ENCODE peak calls at places on chromosomes 7 and 10, in five cellular contexts. O is type B pancreatic cell, J is neural progenitor cell, B is cardiac fibroblast, Z is stomach. X is an unnamed sample.

GRCh38 chr10:77490915-77491314 is 146.7 kb downstream of the KCNMA1 start:
- DNase-seq in Z (no peak), J (no peak), O (no peak), B (no peak), X (no peak)

GRCh38 chr7:101986335-101986734 is 168.9 kb downstream of the CUX1 start:
- DNase-seq in B (peak), J (peak), Z (no peak), O (no peak), X (no peak)

GRCh38 chr7:7188091-7188490 is 5.7 kb downstream of the C1GALT1 start:
- DNase-seq in B (no peak), O (no peak), J (no peak), Z (no peak), X (no peak)

GRCh38 chr7:103990991-103991390 is 1.5 kb upstream of the RELN start:
- DNase-seq in B (no peak), Z (no peak), O (no peak), J (no peak), X (no peak)

GRCh38 chr10:36779238-36779846 is 346.1 kb upstream of the ANKRD30A start:
- DNase-seq in O (no peak), Z (no peak), J (peak), B (peak), X (no peak)

GRCh38 chr7:45484094-45484493 is 90.1 kb upstream of the ADCY1 start:
- DNase-seq in J (no peak), Z (no peak), B (no peak), O (no peak), X (no peak)

GRCh38 chr7:130958846-130959245 is 224.8 kb upstream of the KLF14 start:
- DNase-seq in J (no peak), O (no peak), Z (no peak), B (no peak), X (no peak)

GRCh38 chr10:103745264-103746247 is 109.8 kb downstream of the SH3PXD2A start:
- DNase-seq in Z (no peak), O (no peak), J (no peak), B (no peak), X (no peak)

GRCh38 chr10:63281967-63282366 is 148.8 kb downstream of the NRBF2 start:
- DNase-seq in B (no peak), Z (no peak), O (no peak), J (no peak), X (no peak)

GRCh38 chr7:41733063-41733398 is 30.1 kb upstream of the INHBA start:
- DNase-seq in O (no peak), Z (no peak), B (no peak), J (no peak), X (no peak)

GRCh38 chr10:9219860-9220259 is 1165.4 kb downstream of the GATA3 start:
- DNase-seq in B (no peak), O (no peak), Z (no peak), J (no peak), X (no peak)

GRCh38 chr10:58326967-58327381 is 7.8 kb upstream of the UBE2D1 start:
- DNase-seq in O (no peak), Z (no peak), B (peak), J (no peak), X (no peak)

GRCh38 chr7:127619681-127620405 is 1.9 kb upstream of the PAX4 start:
- DNase-seq in B (no peak), J (peak), Z (no peak), O (no peak), X (no peak)

GRCh38 chr7:134702366-134703240 is 56.0 kb downstream of the BPGM start:
- DNase-seq in B (peak), Z (no peak), O (no peak), J (no peak), X (no peak)

GRCh38 chr7:1961776-1962276 is 270.9 kb downstream of the MAD1L1 start:
- DNase-seq in J (no peak), B (peak), Z (no peak), O (no peak), X (no peak)

GRCh38 chr7:40799-41750 is 151.3 kb upstream of the FAM20C start:
- DNase-seq in B (no peak), J (no peak), O (peak), Z (peak), X (no peak)

GRCh38 chr10:5323446-5323845 is 41.3 kb upstream of the UCN3 start:
- DNase-seq in J (no peak), B (no peak), Z (no peak), O (no peak), X (no peak)

GRCh38 chr10:60820093-60820769 is 42.0 kb downstream of the CDK1 start:
- DNase-seq in J (peak), B (peak), Z (no peak), O (no peak), X (no peak)

GRCh38 chr10:1395025-1395981 is 339.1 kb downstream of the WDR37 start:
- DNase-seq in O (no peak), B (no peak), J (no peak), Z (peak), X (no peak)
- TF ChIP-seq CTCF in O (no peak), B (no peak), J (no peak), Z (no peak), X (no peak)

DNA sequence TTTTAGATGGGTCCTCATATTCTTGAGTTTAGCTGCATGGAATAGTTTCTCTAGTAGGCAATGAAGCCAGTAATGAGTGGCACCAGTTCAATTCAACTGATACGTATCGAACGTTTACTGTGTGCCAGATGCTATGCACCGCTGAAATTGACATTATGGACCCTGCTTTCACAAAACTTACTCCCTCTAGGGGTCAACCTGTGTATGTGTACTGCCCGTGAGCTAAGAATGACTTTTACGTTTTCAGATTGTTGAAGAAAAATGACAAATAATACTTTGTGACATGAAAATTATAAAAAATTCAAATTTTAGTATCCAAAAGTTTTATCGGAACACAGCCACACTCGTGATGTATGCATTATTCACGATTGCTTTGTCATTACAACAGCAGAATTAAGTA is 95.5 kb downstream of the ZMYND11 start:
- DNase-seq in Z (no peak), J (peak), O (no peak), B (no peak), X (no peak)
- TF ChIP-seq CTCF in Z (no peak), J (peak), O (peak), B (peak), X (no peak)

GRCh38 chr7:100191775-100192174 is 14.1 kb downstream of the STAG3 start:
- DNase-seq in O (no peak), J (no peak), B (peak), Z (no peak), X (no peak)

GRCh38 chr7:100190059-100190711 is 12.5 kb downstream of the STAG3 start:
- DNase-seq in B (peak), O (no peak), J (no peak), Z (no peak), X (no peak)

GRCh38 chr7:100192951-100193350 is 15.2 kb downstream of the STAG3 start:
- DNase-seq in Z (no peak), O (no peak), J (no peak), B (no peak), X (no peak)

GRCh38 chr7:100189061-100189460 is 11.3 kb downstream of the STAG3 start:
- DNase-seq in J (no peak), Z (no peak), B (no peak), O (no peak), X (no peak)
- TF ChIP-seq CTCF in J (peak), Z (no peak), B (no peak), O (peak), X (no peak)

DNA sequence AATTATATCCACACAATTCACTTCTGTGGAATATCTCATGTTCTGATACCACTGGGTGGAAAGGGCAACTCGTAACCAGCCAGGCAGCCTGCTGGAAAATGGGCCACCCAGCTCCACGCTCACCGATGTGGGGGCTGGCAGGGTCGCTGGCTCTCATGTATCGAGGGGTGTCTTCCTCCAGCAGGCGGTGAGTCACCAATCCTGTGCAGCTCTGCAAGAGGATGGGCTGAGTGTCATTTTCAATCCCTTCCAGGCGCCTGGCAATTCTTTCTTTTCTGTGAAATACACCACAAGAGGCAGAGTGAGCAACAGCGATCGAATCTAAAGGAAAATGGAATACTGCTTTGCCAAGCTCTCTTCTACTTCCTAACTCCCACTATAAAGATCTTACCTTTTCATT is 80.1 kb downstream of the SVIL start:
- DNase-seq in Z (no peak), J (peak), B (no peak), O (no peak), X (no peak)
- TF ChIP-seq CTCF in Z (no peak), J (peak), B (no peak), O (peak), X (no peak)

GRCh38 chr7:15016315-15016667 is 113.7 kb upstream of the DGKB start:
- DNase-seq in J (no peak), O (no peak), Z (no peak), B (no peak), X (no peak)
- TF ChIP-seq CTCF in J (no peak), O (peak), Z (no peak), B (no peak), X (no peak)

X was measured in activated B cell treated with CpG ODN at 0.5 μM for 24 hours.